ENCODE peak calls at places on chromosomes 5 and 9, in six cellular contexts. Q is retina, X is midbrain, M is dermis blood vessel endothelial cell, F is WERI-Rb-1, B is endodermal cell. S is an unnamed sample.

GRCh38 chr5:2201832-2202231 is 319.1 kb upstream of the IRX4 start:
- DNase-seq in Q (no peak), X (no peak), M (no peak), F (no peak), B (no peak), S (no peak)

GRCh38 chr5:473344-474192 is 30.6 kb downstream of the EXOC3 start:
- DNase-seq in Q (peak; percentile 79), X (no peak), M (peak; percentile 43), F (peak; percentile 67), B (peak; percentile 83), S (no peak)

GRCh38 chr5:121366515-121366914 is 485.2 kb upstream of the FTMT start:
- DNase-seq in Q (no peak), X (no peak), M (peak; percentile 5), F (no peak), B (no peak), S (no peak)

GRCh38 chr5:176387384-176387925 is 943 bp downstream of the NOP16 start:
- DNase-seq in Q (no peak), X (no peak), M (peak; percentile 15), F (no peak), B (no peak), S (no peak)

GRCh38 chr5:59039003-59039295 is 456.1 kb downstream of the RAB3C start:
- DNase-seq in Q (peak; percentile 82), X (no peak), M (no peak), F (peak; percentile 45), B (peak; percentile 78), S (no peak)

GRCh38 chr5:172450861-172451695 is 3.2 kb downstream of the SH3PXD2B start:
- DNase-seq in Q (no peak), X (peak; percentile 72), M (peak; percentile 65), F (peak; percentile 50), B (peak; percentile 87), S (no peak)

GRCh38 chr5:20514145-20514544 is 526.1 kb upstream of the CDH18 start:
- DNase-seq in Q (no peak), X (no peak), M (no peak), F (no peak), B (no peak), S (no peak)

GRCh38 chr5:36168737-36169136 is 16.8 kb downstream of the SKP2 start:
- DNase-seq in Q (no peak), X (no peak), M (no peak), F (no peak), B (no peak), S (no peak)

GRCh38 chr9:124527781-124528180 is 20.6 kb upstream of the NR5A1 start:
- DNase-seq in Q (no peak), X (no peak), M (no peak), F (no peak), B (no peak), S (no peak)

GRCh38 chr5:134140530-134141201 is 26.2 kb downstream of the TCF7 start:
- DNase-seq in Q (peak; percentile 64), X (peak; percentile 47), M (peak; percentile 82), F (peak; percentile 72), B (peak; percentile 92), S (no peak)